ENCODE peak calls at places on chromosomes 5 and 9, in eight cellular contexts. One of them, this sample, is unnamed.

GRCh38 chr5:110854200-110854599 is 115.4 kb downstream of the SLC25A46 start:
- DNase-seq in neural progenitor cell: no peak
- DNase-seq in fibroblast of lung: peak; percentile 48
- DNase-seq in brain microvascular endothelial cell: peak; percentile 47
- DNase-seq in fibroblast of villous mesenchyme: no peak
- DNase-seq in fibroblast of pulmonary artery: peak; percentile 20
- DNase-seq in astrocyte of the spinal cord: no peak
- DNase-seq in left ventricle myocardium inferior: no peak
- DNase-seq in this sample: peak; percentile 22

GRCh38 chr5:2904399-2904798 is 152.9 kb upstream of the IRX2 start:
- DNase-seq in left ventricle myocardium inferior: no peak
- DNase-seq in neural progenitor cell: no peak
- DNase-seq in fibroblast of pulmonary artery: no peak
- DNase-seq in fibroblast of villous mesenchyme: no peak
- DNase-seq in brain microvascular endothelial cell: no peak
- DNase-seq in astrocyte of the spinal cord: no peak
- DNase-seq in fibroblast of lung: no peak
- DNase-seq in this sample: no peak

GRCh38 chr9:98491778-98492177 is 217.0 kb downstream of the GABBR2 start:
- DNase-seq in left ventricle myocardium inferior: peak; percentile 23
- DNase-seq in fibroblast of pulmonary artery: peak; percentile 70
- DNase-seq in fibroblast of lung: peak; percentile 81
- DNase-seq in astrocyte of the spinal cord: peak; percentile 56
- DNase-seq in neural progenitor cell: peak; percentile 9
- DNase-seq in brain microvascular endothelial cell: peak; percentile 62
- DNase-seq in fibroblast of villous mesenchyme: peak; percentile 50
- DNase-seq in this sample: peak; percentile 62

GRCh38 chr5:1294839-1295649 is at the start of gene TERT:
- DNase-seq in fibroblast of pulmonary artery: no peak
- DNase-seq in fibroblast of villous mesenchyme: no peak
- DNase-seq in fibroblast of lung: no peak
- DNase-seq in left ventricle myocardium inferior: no peak
- DNase-seq in brain microvascular endothelial cell: no peak
- DNase-seq in neural progenitor cell: peak; percentile 78
- DNase-seq in astrocyte of the spinal cord: no peak
- DNase-seq in this sample: no peak

GRCh38 chr5:67306997-67307580 is 110.5 kb upstream of the CD180 start:
- DNase-seq in brain microvascular endothelial cell: no peak
- DNase-seq in astrocyte of the spinal cord: no peak
- DNase-seq in neural progenitor cell: peak; percentile 18
- DNase-seq in fibroblast of villous mesenchyme: peak; percentile 63
- DNase-seq in fibroblast of pulmonary artery: no peak
- DNase-seq in left ventricle myocardium inferior: no peak
- DNase-seq in fibroblast of lung: peak; percentile 57
- DNase-seq in this sample: peak; percentile 54

GRCh38 chr5:57693488-57694305 is 211.1 kb upstream of the ACTBL2 start:
- DNase-seq in brain microvascular endothelial cell: no peak
- DNase-seq in fibroblast of villous mesenchyme: peak; percentile 36
- DNase-seq in fibroblast of pulmonary artery: no peak
- DNase-seq in fibroblast of lung: no peak
- DNase-seq in astrocyte of the spinal cord: no peak
- DNase-seq in neural progenitor cell: no peak
- DNase-seq in left ventricle myocardium inferior: no peak
- DNase-seq in this sample: peak; percentile 60

GRCh38 chr5:124162782-124163532 is 583.5 kb downstream of the ZNF608 start:
- DNase-seq in fibroblast of lung: peak; percentile 63
- DNase-seq in astrocyte of the spinal cord: peak; percentile 29
- DNase-seq in fibroblast of villous mesenchyme: no peak
- DNase-seq in brain microvascular endothelial cell: peak; percentile 27
- DNase-seq in fibroblast of pulmonary artery: no peak
- DNase-seq in left ventricle myocardium inferior: peak; percentile 32
- DNase-seq in neural progenitor cell: peak; percentile 3
- DNase-seq in this sample: peak; percentile 26

GRCh38 chr9:69951411-69951810 is 92.2 kb upstream of the MAMDC2 start:
- DNase-seq in astrocyte of the spinal cord: peak; percentile 65
- DNase-seq in fibroblast of pulmonary artery: peak; percentile 20
- DNase-seq in brain microvascular endothelial cell: peak; percentile 62
- DNase-seq in fibroblast of lung: peak; percentile 76
- DNase-seq in left ventricle myocardium inferior: no peak
- DNase-seq in fibroblast of villous mesenchyme: peak; percentile 63
- DNase-seq in neural progenitor cell: no peak
- DNase-seq in this sample: peak; percentile 74

GRCh38 chr5:168884040-168884439 is 304.9 kb upstream of the PANK3 start:
- DNase-seq in brain microvascular endothelial cell: no peak
- DNase-seq in left ventricle myocardium inferior: no peak
- DNase-seq in fibroblast of lung: no peak
- DNase-seq in astrocyte of the spinal cord: no peak
- DNase-seq in neural progenitor cell: no peak
- DNase-seq in fibroblast of villous mesenchyme: no peak
- DNase-seq in fibroblast of pulmonary artery: no peak
- DNase-seq in this sample: no peak

GRCh38 chr5:67476531-67476930 is 279.9 kb upstream of the CD180 start:
- DNase-seq in fibroblast of pulmonary artery: no peak
- DNase-seq in astrocyte of the spinal cord: no peak
- DNase-seq in fibroblast of villous mesenchyme: peak; percentile 26
- DNase-seq in brain microvascular endothelial cell: no peak
- DNase-seq in neural progenitor cell: no peak
- DNase-seq in fibroblast of lung: peak; percentile 19
- DNase-seq in left ventricle myocardium inferior: no peak
- DNase-seq in this sample: no peak

GRCh38 chr5:117682416-117682815 is 1107.8 kb upstream of the SEMA6A start:
- DNase-seq in fibroblast of villous mesenchyme: no peak
- DNase-seq in neural progenitor cell: no peak
- DNase-seq in brain microvascular endothelial cell: no peak
- DNase-seq in fibroblast of lung: peak; percentile 10
- DNase-seq in fibroblast of pulmonary artery: no peak
- DNase-seq in astrocyte of the spinal cord: peak; percentile 29
- DNase-seq in left ventricle myocardium inferior: no peak
- DNase-seq in this sample: peak; percentile 4

GRCh38 chr5:82396871-82397514 is 118.8 kb upstream of the RPS23 start:
- DNase-seq in astrocyte of the spinal cord: peak; percentile 99
- DNase-seq in fibroblast of lung: peak; percentile 100
- DNase-seq in neural progenitor cell: no peak
- DNase-seq in brain microvascular endothelial cell: peak; percentile 99
- DNase-seq in fibroblast of villous mesenchyme: peak; percentile 100
- DNase-seq in left ventricle myocardium inferior: peak; percentile 72
- DNase-seq in fibroblast of pulmonary artery: peak; percentile 99
- DNase-seq in this sample: peak; percentile 100

GRCh38 chr5:79753863-79754645 is 64.4 kb downstream of the CMYA5 start:
- DNase-seq in neural progenitor cell: no peak
- DNase-seq in astrocyte of the spinal cord: no peak
- DNase-seq in fibroblast of pulmonary artery: no peak
- DNase-seq in brain microvascular endothelial cell: no peak
- DNase-seq in fibroblast of lung: no peak
- DNase-seq in left ventricle myocardium inferior: no peak
- DNase-seq in fibroblast of villous mesenchyme: no peak
- DNase-seq in this sample: no peak

GRCh38 chr5:42949348-42950090 is 90.6 kb downstream of the ANXA2R start:
- DNase-seq in left ventricle myocardium inferior: peak; percentile 46
- DNase-seq in brain microvascular endothelial cell: peak; percentile 87
- DNase-seq in fibroblast of pulmonary artery: peak; percentile 90
- DNase-seq in astrocyte of the spinal cord: peak; percentile 81
- DNase-seq in neural progenitor cell: no peak
- DNase-seq in fibroblast of villous mesenchyme: peak; percentile 86
- DNase-seq in fibroblast of lung: peak; percentile 87
- DNase-seq in this sample: peak; percentile 86

GRCh38 chr5:42950091-42950465 is 90.0 kb downstream of the ANXA2R start:
- DNase-seq in neural progenitor cell: no peak
- DNase-seq in brain microvascular endothelial cell: no peak
- DNase-seq in left ventricle myocardium inferior: no peak
- DNase-seq in fibroblast of lung: no peak
- DNase-seq in fibroblast of pulmonary artery: no peak
- DNase-seq in fibroblast of villous mesenchyme: no peak
- DNase-seq in astrocyte of the spinal cord: no peak
- DNase-seq in this sample: no peak

GRCh38 chr5:42951169-42951846 is 88.8 kb downstream of the ANXA2R start:
- DNase-seq in astrocyte of the spinal cord: peak; percentile 50
- DNase-seq in fibroblast of lung: peak; percentile 56
- DNase-seq in fibroblast of pulmonary artery: peak; percentile 64
- DNase-seq in brain microvascular endothelial cell: peak; percentile 47
- DNase-seq in fibroblast of villous mesenchyme: peak; percentile 40
- DNase-seq in neural progenitor cell: no peak
- DNase-seq in left ventricle myocardium inferior: peak; percentile 26
- DNase-seq in this sample: peak; percentile 47

GRCh38 chr5:42950466-42951168 is 89.5 kb downstream of the ANXA2R start:
- DNase-seq in fibroblast of lung: peak; percentile 100
- DNase-seq in fibroblast of pulmonary artery: peak; percentile 100
- DNase-seq in neural progenitor cell: no peak
- DNase-seq in left ventricle myocardium inferior: peak; percentile 43
- DNase-seq in fibroblast of villous mesenchyme: peak; percentile 100
- DNase-seq in astrocyte of the spinal cord: peak; percentile 100
- DNase-seq in brain microvascular endothelial cell: peak; percentile 99
- DNase-seq in this sample: peak; percentile 100

DNA sequence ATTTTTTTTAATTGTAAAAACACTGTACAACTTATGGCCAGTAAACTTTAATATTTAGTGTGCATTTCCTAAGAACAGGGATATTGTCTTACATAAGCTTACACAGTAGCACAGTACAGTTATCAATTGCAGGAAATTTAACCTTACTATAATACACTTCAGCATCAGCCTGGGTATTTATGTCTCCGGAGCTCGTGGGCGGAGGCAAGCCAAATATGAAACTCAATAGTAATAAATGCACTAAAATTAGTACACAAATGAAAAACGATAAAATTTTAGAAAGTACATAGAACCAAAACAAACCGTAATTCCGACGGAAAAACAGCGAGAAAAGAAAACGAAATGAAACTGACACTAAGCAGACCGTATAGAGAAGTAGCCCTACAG is 91.2 kb downstream of the ANXA2R start:
- DNase-seq in fibroblast of pulmonary artery: no peak
- DNase-seq in neural progenitor cell: no peak
- DNase-seq in astrocyte of the spinal cord: no peak
- DNase-seq in brain microvascular endothelial cell: no peak
- DNase-seq in fibroblast of lung: no peak
- DNase-seq in left ventricle myocardium inferior: no peak
- DNase-seq in fibroblast of villous mesenchyme: no peak
- DNase-seq in this sample: no peak
- H3K4me3 ChIP-seq in fibroblast of pulmonary artery: peak overlapping the region; percentile 66
- H3K4me3 ChIP-seq in neural progenitor cell: no peak overlapping the region
- H3K4me3 ChIP-seq in astrocyte of the spinal cord: peak overlapping the region; percentile 16
- H3K4me3 ChIP-seq in brain microvascular endothelial cell: peak overlapping the region; percentile 48
- H3K4me3 ChIP-seq in fibroblast of lung: peak overlapping the region; percentile 70
- H3K4me3 ChIP-seq in left ventricle myocardium inferior: peak overlapping the region; percentile 71
- H3K4me3 ChIP-seq in fibroblast of villous mesenchyme: peak overlapping the region; percentile 33
- H3K4me3 ChIP-seq in this sample: peak overlapping the region; percentile 71

GRCh38 chr9:124394596-124394995 is 20.6 kb downstream of the PSMB7 start:
- DNase-seq in astrocyte of the spinal cord: no peak
- DNase-seq in fibroblast of lung: no peak
- DNase-seq in fibroblast of villous mesenchyme: no peak
- DNase-seq in brain microvascular endothelial cell: no peak
- DNase-seq in left ventricle myocardium inferior: no peak
- DNase-seq in neural progenitor cell: no peak
- DNase-seq in fibroblast of pulmonary artery: no peak
- DNase-seq in this sample: no peak

GRCh38 chr9:124390812-124391658 is 24.2 kb downstream of the PSMB7 start:
- DNase-seq in brain microvascular endothelial cell: no peak
- DNase-seq in left ventricle myocardium inferior: no peak
- DNase-seq in fibroblast of lung: peak; percentile 38
- DNase-seq in fibroblast of villous mesenchyme: peak; percentile 58
- DNase-seq in astrocyte of the spinal cord: no peak
- DNase-seq in neural progenitor cell: peak; percentile 39
- DNase-seq in fibroblast of pulmonary artery: peak; percentile 22
- DNase-seq in this sample: peak; percentile 23

GRCh38 chr9:124392254-124392653 is 23.0 kb downstream of the PSMB7 start:
- DNase-seq in astrocyte of the spinal cord: no peak
- DNase-seq in fibroblast of lung: no peak
- DNase-seq in neural progenitor cell: no peak
- DNase-seq in brain microvascular endothelial cell: no peak
- DNase-seq in left ventricle myocardium inferior: peak; percentile 26
- DNase-seq in fibroblast of villous mesenchyme: no peak
- DNase-seq in fibroblast of pulmonary artery: no peak
- DNase-seq in this sample: no peak

GRCh38 chr9:124394167-124394566 is 21.1 kb downstream of the PSMB7 start:
- DNase-seq in brain microvascular endothelial cell: no peak
- DNase-seq in fibroblast of lung: peak; percentile 30
- DNase-seq in astrocyte of the spinal cord: no peak
- DNase-seq in fibroblast of pulmonary artery: no peak
- DNase-seq in fibroblast of villous mesenchyme: no peak
- DNase-seq in left ventricle myocardium inferior: no peak
- DNase-seq in neural progenitor cell: no peak
- DNase-seq in this sample: no peak

GRCh38 chr9:124392855-124393460 is 22.3 kb downstream of the PSMB7 start:
- DNase-seq in left ventricle myocardium inferior: no peak
- DNase-seq in neural progenitor cell: peak; percentile 74
- DNase-seq in brain microvascular endothelial cell: peak; percentile 83
- DNase-seq in astrocyte of the spinal cord: peak; percentile 85
- DNase-seq in fibroblast of villous mesenchyme: peak; percentile 38
- DNase-seq in fibroblast of pulmonary artery: peak; percentile 69
- DNase-seq in fibroblast of lung: peak; percentile 96
- DNase-seq in this sample: peak; percentile 63
- TF ChIP-seq CTCF in left ventricle myocardium inferior: peak; percentile 23
- TF ChIP-seq CTCF in neural progenitor cell: peak; percentile 64
- TF ChIP-seq CTCF in brain microvascular endothelial cell: peak; percentile 70
- TF ChIP-seq CTCF in astrocyte of the spinal cord: peak; percentile 65
- TF ChIP-seq CTCF in fibroblast of villous mesenchyme: peak; percentile 49
- TF ChIP-seq CTCF in fibroblast of pulmonary artery: peak; percentile 67
- TF ChIP-seq CTCF in fibroblast of lung: peak; percentile 66
- TF ChIP-seq CTCF in this sample: peak; percentile 78

DNA sequence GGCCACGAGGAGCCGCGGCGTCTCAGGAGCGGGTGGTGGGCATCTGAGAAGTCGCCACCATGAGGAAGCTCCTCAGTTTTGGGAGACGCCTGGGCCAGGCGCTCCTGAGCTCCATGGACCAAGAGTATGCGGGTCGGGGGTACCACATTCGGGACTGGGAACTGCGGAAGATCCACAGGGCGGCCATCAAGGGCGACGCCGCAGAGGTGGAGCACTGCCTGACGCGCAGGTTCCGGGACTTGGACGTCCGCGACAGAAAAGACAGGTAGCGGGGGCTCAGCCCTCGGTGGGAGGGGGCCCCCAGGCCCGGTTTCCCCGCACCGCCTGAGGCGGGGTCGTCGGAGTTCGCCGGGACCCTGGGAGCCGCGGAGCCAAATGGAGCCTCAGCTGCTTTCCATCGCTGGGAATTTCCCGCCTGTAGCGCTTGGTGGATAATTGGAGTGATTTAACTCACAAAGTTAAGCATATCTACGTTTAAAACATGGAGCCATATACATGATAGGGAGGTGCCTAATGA is 438 bp downstream of the ANKRD18B start:
- DNase-seq in fibroblast of villous mesenchyme: no peak
- DNase-seq in left ventricle myocardium inferior: no peak
- DNase-seq in astrocyte of the spinal cord: no peak
- DNase-seq in brain microvascular endothelial cell: no peak
- DNase-seq in neural progenitor cell: peak; percentile 39
- DNase-seq in fibroblast of lung: no peak
- DNase-seq in fibroblast of pulmonary artery: no peak
- DNase-seq in this sample: no peak
- H3K4me3 ChIP-seq in fibroblast of villous mesenchyme: peak overlapping the region; percentile 48
- H3K4me3 ChIP-seq in left ventricle myocardium inferior: peak overlapping the region; percentile 59
- H3K4me3 ChIP-seq in astrocyte of the spinal cord: peak overlapping the region; percentile 61
- H3K4me3 ChIP-seq in brain microvascular endothelial cell: peak overlapping the region; percentile 73
- H3K4me3 ChIP-seq in neural progenitor cell: peak overlapping the region; percentile 65
- H3K4me3 ChIP-seq in fibroblast of lung: peak overlapping the region; percentile 65
- H3K4me3 ChIP-seq in fibroblast of pulmonary artery: peak overlapping the region; percentile 42
- H3K4me3 ChIP-seq in this sample: peak overlapping the region; percentile 53

DNA sequence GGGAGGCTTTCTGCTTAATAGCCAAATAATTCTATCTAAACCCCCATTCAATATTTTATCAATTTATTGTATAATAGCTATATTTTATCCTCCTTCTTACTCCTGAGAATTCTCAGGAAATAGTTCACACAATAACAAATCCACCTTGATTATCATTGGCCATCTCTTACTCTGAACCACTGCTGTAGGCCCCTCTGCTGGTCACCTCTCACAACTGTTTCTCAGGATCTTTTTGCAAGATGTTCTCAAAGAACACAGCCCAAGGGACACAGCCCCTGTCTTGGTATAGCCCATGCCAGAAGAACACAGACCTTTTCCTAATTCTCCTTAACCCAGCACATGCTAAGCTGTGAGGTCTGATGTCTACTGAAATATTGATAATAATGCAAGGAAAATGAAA is 74.9 kb upstream of the HTR4 start:
- DNase-seq in astrocyte of the spinal cord: no peak
- DNase-seq in fibroblast of pulmonary artery: no peak
- DNase-seq in fibroblast of lung: no peak
- DNase-seq in brain microvascular endothelial cell: peak; percentile 14
- DNase-seq in left ventricle myocardium inferior: no peak
- DNase-seq in neural progenitor cell: peak; percentile 26
- DNase-seq in fibroblast of villous mesenchyme: no peak
- DNase-seq in this sample: peak; percentile 33
- TF ChIP-seq CTCF in astrocyte of the spinal cord: peak; percentile 20
- TF ChIP-seq CTCF in fibroblast of pulmonary artery: peak; percentile 34
- TF ChIP-seq CTCF in fibroblast of lung: peak; percentile 37
- TF ChIP-seq CTCF in brain microvascular endothelial cell: peak; percentile 57
- TF ChIP-seq CTCF in left ventricle myocardium inferior: peak; percentile 50
- TF ChIP-seq CTCF in neural progenitor cell: peak; percentile 42
- TF ChIP-seq CTCF in fibroblast of villous mesenchyme: peak; percentile 10
- TF ChIP-seq CTCF in this sample: peak; percentile 44